ENCODE peak calls at places on chromosomes 16 and 17, in ten cellular contexts. One of them, this sample, is unnamed.
A peak's percentile ranks its signal among the peaks of the same experiment; 100 is the strongest.

GRCh38 chr17:4162775-4163498 is 19.9 kb downstream of the CYB5D2 start:
- DNase-seq in PC-3: no peak
- DNase-seq in SK-N-SH: no peak
- DNase-seq in pancreas: no peak
- DNase-seq in neural crest cell: no peak
- DNase-seq in AG10803: no peak
- DNase-seq in cardiac muscle cell: peak; percentile 73
- DNase-seq in H9: no peak
- DNase-seq in Calu3: no peak
- DNase-seq in lower leg skin: no peak
- DNase-seq in this sample: peak; percentile 97

GRCh38 chr17:61219460-61219859 is 180.2 kb upstream of the TBX2 start:
- DNase-seq in PC-3: no peak
- DNase-seq in SK-N-SH: peak; percentile 39
- DNase-seq in pancreas: no peak
- DNase-seq in neural crest cell: no peak
- DNase-seq in AG10803: peak; percentile 80
- DNase-seq in cardiac muscle cell: peak; percentile 82
- DNase-seq in H9: no peak
- DNase-seq in Calu3: no peak
- DNase-seq in lower leg skin: no peak
- DNase-seq in this sample: peak; percentile 88

GRCh38 chr16:87196229-87196628 is 121.0 kb downstream of the C16orf95 start:
- DNase-seq in PC-3: no peak
- DNase-seq in SK-N-SH: no peak
- DNase-seq in pancreas: no peak
- DNase-seq in neural crest cell: no peak
- DNase-seq in AG10803: no peak
- DNase-seq in cardiac muscle cell: no peak
- DNase-seq in H9: no peak
- DNase-seq in Calu3: no peak
- DNase-seq in lower leg skin: no peak
- DNase-seq in this sample: no peak

GRCh38 chr16:8677481-8677880 is 3.1 kb downstream of the ABAT start:
- DNase-seq in PC-3: peak; percentile 70
- DNase-seq in SK-N-SH: no peak
- DNase-seq in pancreas: no peak
- DNase-seq in neural crest cell: no peak
- DNase-seq in AG10803: peak; percentile 29
- DNase-seq in cardiac muscle cell: no peak
- DNase-seq in H9: no peak
- DNase-seq in Calu3: no peak
- DNase-seq in lower leg skin: no peak
- DNase-seq in this sample: no peak

GRCh38 chr16:70520612-70521297 is 2.6 kb downstream of the COG4 start:
- DNase-seq in PC-3: peak; percentile 64
- DNase-seq in SK-N-SH: no peak
- DNase-seq in pancreas: no peak
- DNase-seq in neural crest cell: no peak
- DNase-seq in AG10803: peak; percentile 67
- DNase-seq in cardiac muscle cell: no peak
- DNase-seq in H9: no peak
- DNase-seq in Calu3: no peak
- DNase-seq in lower leg skin: no peak
- DNase-seq in this sample: peak; percentile 76

GRCh38 chr17:50871369-50871768 is 5.2 kb upstream of the TOB1 start:
- DNase-seq in PC-3: no peak
- DNase-seq in SK-N-SH: no peak
- DNase-seq in pancreas: no peak
- DNase-seq in neural crest cell: no peak
- DNase-seq in AG10803: no peak
- DNase-seq in cardiac muscle cell: no peak
- DNase-seq in H9: peak; percentile 3
- DNase-seq in Calu3: no peak
- DNase-seq in lower leg skin: no peak
- DNase-seq in this sample: no peak

GRCh38 chr16:60907645-60908044 is 1128.6 kb downstream of the CDH8 start:
- DNase-seq in PC-3: no peak
- DNase-seq in SK-N-SH: no peak
- DNase-seq in pancreas: no peak
- DNase-seq in neural crest cell: no peak
- DNase-seq in AG10803: peak; percentile 3
- DNase-seq in cardiac muscle cell: no peak
- DNase-seq in H9: no peak
- DNase-seq in Calu3: no peak
- DNase-seq in lower leg skin: no peak
- DNase-seq in this sample: no peak

GRCh38 chr17:81114694-81115093 is 50.6 kb upstream of the PVALEF start:
- DNase-seq in PC-3: no peak
- DNase-seq in SK-N-SH: no peak
- DNase-seq in pancreas: no peak
- DNase-seq in neural crest cell: no peak
- DNase-seq in AG10803: no peak
- DNase-seq in cardiac muscle cell: no peak
- DNase-seq in H9: no peak
- DNase-seq in Calu3: no peak
- DNase-seq in lower leg skin: no peak
- DNase-seq in this sample: no peak

GRCh38 chr16:57264950-57265371 is 19.5 kb downstream of the PLLP start:
- DNase-seq in PC-3: no peak
- DNase-seq in SK-N-SH: peak; percentile 4
- DNase-seq in pancreas: peak; percentile 95
- DNase-seq in neural crest cell: no peak
- DNase-seq in AG10803: no peak
- DNase-seq in cardiac muscle cell: no peak
- DNase-seq in H9: no peak
- DNase-seq in Calu3: peak; percentile 52
- DNase-seq in lower leg skin: peak; percentile 38
- DNase-seq in this sample: no peak

GRCh38 chr17:1972429-1973160 is 52.5 kb downstream of the RTN4RL1 start:
- DNase-seq in PC-3: no peak
- DNase-seq in SK-N-SH: no peak
- DNase-seq in pancreas: no peak
- DNase-seq in neural crest cell: peak; percentile 28
- DNase-seq in AG10803: no peak
- DNase-seq in cardiac muscle cell: no peak
- DNase-seq in H9: no peak
- DNase-seq in Calu3: no peak
- DNase-seq in lower leg skin: no peak
- DNase-seq in this sample: peak; percentile 6

GRCh38 chr16:87384162-87384999 is 805 bp upstream of the FBXO31 start:
- DNase-seq in PC-3: no peak
- DNase-seq in SK-N-SH: peak; percentile 82
- DNase-seq in pancreas: peak; percentile 89
- DNase-seq in neural crest cell: no peak
- DNase-seq in AG10803: no peak
- DNase-seq in cardiac muscle cell: peak; percentile 77
- DNase-seq in H9: peak; percentile 73
- DNase-seq in Calu3: peak; percentile 65
- DNase-seq in lower leg skin: no peak
- DNase-seq in this sample: no peak

GRCh38 chr16:10824111-10824893 is 5.7 kb upstream of the TVP23A start:
- DNase-seq in PC-3: peak; percentile 19
- DNase-seq in SK-N-SH: no peak
- DNase-seq in pancreas: peak; percentile 96
- DNase-seq in neural crest cell: no peak
- DNase-seq in AG10803: no peak
- DNase-seq in cardiac muscle cell: no peak
- DNase-seq in H9: no peak
- DNase-seq in Calu3: peak; percentile 53
- DNase-seq in lower leg skin: no peak
- DNase-seq in this sample: no peak

GRCh38 chr16:67053767-67054334 is 24.9 kb downstream of the CBFB start:
- DNase-seq in PC-3: peak; percentile 1
- DNase-seq in SK-N-SH: no peak
- DNase-seq in pancreas: no peak
- DNase-seq in neural crest cell: no peak
- DNase-seq in AG10803: no peak
- DNase-seq in cardiac muscle cell: no peak
- DNase-seq in H9: no peak
- DNase-seq in Calu3: no peak
- DNase-seq in lower leg skin: no peak
- DNase-seq in this sample: no peak

DNA sequence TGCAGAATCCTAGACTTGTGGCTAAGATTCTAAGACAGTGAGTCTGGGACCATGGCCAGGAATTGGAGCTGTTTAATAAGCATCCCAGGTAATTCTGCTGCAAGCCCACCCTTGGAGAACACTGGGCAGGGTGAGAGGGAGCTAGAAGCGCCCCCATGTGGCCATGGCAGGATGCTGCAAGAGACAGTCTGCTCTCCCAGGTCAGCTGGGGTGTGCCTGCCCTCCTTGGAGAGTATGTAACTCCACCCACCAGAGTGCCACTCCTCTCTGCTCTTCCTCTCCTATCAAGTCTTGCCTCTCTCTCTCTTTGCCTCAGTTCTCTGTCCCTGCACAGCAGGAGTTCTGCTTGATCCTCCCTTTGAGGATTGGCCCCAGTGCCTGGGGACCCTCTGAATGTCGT is 14.9 kb downstream of the RCVRN start:
- DNase-seq in PC-3: peak; percentile 51
- DNase-seq in SK-N-SH: peak; percentile 35
- DNase-seq in pancreas: no peak
- DNase-seq in neural crest cell: peak; percentile 21
- DNase-seq in AG10803: no peak
- DNase-seq in cardiac muscle cell: peak; percentile 74
- DNase-seq in H9: peak; percentile 95
- DNase-seq in Calu3: peak; percentile 37
- DNase-seq in lower leg skin: no peak
- DNase-seq in this sample: peak; percentile 57
- TF ChIP-seq CTCF in PC-3: peak; percentile 75
- TF ChIP-seq CTCF in SK-N-SH: peak; percentile 49
- TF ChIP-seq CTCF in pancreas: no peak
- TF ChIP-seq CTCF in neural crest cell: peak; percentile 61
- TF ChIP-seq CTCF in AG10803: peak; percentile 62
- TF ChIP-seq CTCF in cardiac muscle cell: peak; percentile 91
- TF ChIP-seq CTCF in H9: peak; percentile 95
- TF ChIP-seq CTCF in Calu3: no peak
- TF ChIP-seq CTCF in lower leg skin: no peak
- TF ChIP-seq CTCF in this sample: peak; percentile 85

GRCh38 chr17:75774988-75775668 is 9.5 kb upstream of the UNK start:
- DNase-seq in PC-3: peak; percentile 72
- DNase-seq in SK-N-SH: peak; percentile 33
- DNase-seq in pancreas: no peak
- DNase-seq in neural crest cell: no peak
- DNase-seq in AG10803: peak; percentile 33
- DNase-seq in cardiac muscle cell: no peak
- DNase-seq in H9: peak; percentile 82
- DNase-seq in Calu3: no peak
- DNase-seq in lower leg skin: peak; percentile 20
- DNase-seq in this sample: no peak

GRCh38 chr17:75771334-75772281 is 6.6 kb upstream of the GALK1 start:
- DNase-seq in PC-3: peak; percentile 59
- DNase-seq in SK-N-SH: no peak
- DNase-seq in pancreas: no peak
- DNase-seq in neural crest cell: no peak
- DNase-seq in AG10803: no peak
- DNase-seq in cardiac muscle cell: no peak
- DNase-seq in H9: peak; percentile 32
- DNase-seq in Calu3: no peak
- DNase-seq in lower leg skin: no peak
- DNase-seq in this sample: no peak

GRCh38 chr17:75774471-75774987 is 9.5 kb upstream of the GALK1 start:
- DNase-seq in PC-3: no peak
- DNase-seq in SK-N-SH: peak; percentile 34
- DNase-seq in pancreas: no peak
- DNase-seq in neural crest cell: no peak
- DNase-seq in AG10803: no peak
- DNase-seq in cardiac muscle cell: no peak
- DNase-seq in H9: no peak
- DNase-seq in Calu3: no peak
- DNase-seq in lower leg skin: no peak
- DNase-seq in this sample: no peak

GRCh38 chr17:75773808-75774470 is 8.9 kb upstream of the GALK1 start:
- DNase-seq in PC-3: no peak
- DNase-seq in SK-N-SH: peak; percentile 30
- DNase-seq in pancreas: peak; percentile 75
- DNase-seq in neural crest cell: no peak
- DNase-seq in AG10803: no peak
- DNase-seq in cardiac muscle cell: no peak
- DNase-seq in H9: peak; percentile 88
- DNase-seq in Calu3: no peak
- DNase-seq in lower leg skin: no peak
- DNase-seq in this sample: no peak

GRCh38 chr17:75773121-75773807 is 8.3 kb upstream of the GALK1 start:
- DNase-seq in PC-3: no peak
- DNase-seq in SK-N-SH: peak; percentile 27
- DNase-seq in pancreas: peak; percentile 64
- DNase-seq in neural crest cell: no peak
- DNase-seq in AG10803: no peak
- DNase-seq in cardiac muscle cell: no peak
- DNase-seq in H9: peak; percentile 49
- DNase-seq in Calu3: no peak
- DNase-seq in lower leg skin: no peak
- DNase-seq in this sample: no peak
- TF ChIP-seq CTCF in PC-3: no peak
- TF ChIP-seq CTCF in SK-N-SH: peak; percentile 24
- TF ChIP-seq CTCF in pancreas: no peak
- TF ChIP-seq CTCF in neural crest cell: no peak
- TF ChIP-seq CTCF in AG10803: no peak
- TF ChIP-seq CTCF in cardiac muscle cell: no peak
- TF ChIP-seq CTCF in H9: no peak
- TF ChIP-seq CTCF in Calu3: no peak
- TF ChIP-seq CTCF in lower leg skin: no peak
- TF ChIP-seq CTCF in this sample: no peak

DNA sequence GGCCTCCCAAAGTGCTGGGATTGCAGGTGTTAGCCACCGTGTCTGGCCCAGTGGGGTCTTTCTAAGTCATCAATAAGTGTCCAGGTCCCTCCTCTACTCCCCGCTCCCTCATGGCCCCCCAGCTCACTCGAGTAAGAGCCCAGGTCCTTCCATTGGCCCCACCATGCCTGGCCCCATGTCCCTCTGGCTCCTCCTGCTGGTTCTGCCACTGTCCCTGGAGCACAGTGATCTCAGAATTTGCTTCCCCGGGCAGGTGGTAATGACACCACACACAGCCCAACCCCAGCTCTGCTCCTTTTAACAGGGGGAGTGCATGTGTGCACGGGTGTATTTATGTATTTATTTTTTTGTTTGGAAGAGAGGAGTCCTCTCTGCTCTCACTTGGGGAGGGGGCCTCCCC is 19.6 kb downstream of the MGAT5B start:
- DNase-seq in PC-3: peak; percentile 27
- DNase-seq in SK-N-SH: no peak
- DNase-seq in pancreas: no peak
- DNase-seq in neural crest cell: no peak
- DNase-seq in AG10803: no peak
- DNase-seq in cardiac muscle cell: no peak
- DNase-seq in H9: peak; percentile 64
- DNase-seq in Calu3: no peak
- DNase-seq in lower leg skin: no peak
- DNase-seq in this sample: no peak
- TF ChIP-seq CTCF in PC-3: peak; percentile 55
- TF ChIP-seq CTCF in SK-N-SH: peak; percentile 26
- TF ChIP-seq CTCF in pancreas: no peak
- TF ChIP-seq CTCF in neural crest cell: no peak
- TF ChIP-seq CTCF in AG10803: peak; percentile 21
- TF ChIP-seq CTCF in cardiac muscle cell: peak; percentile 20
- TF ChIP-seq CTCF in H9: peak; percentile 50
- TF ChIP-seq CTCF in Calu3: no peak
- TF ChIP-seq CTCF in lower leg skin: no peak
- TF ChIP-seq CTCF in this sample: peak; percentile 16

DNA sequence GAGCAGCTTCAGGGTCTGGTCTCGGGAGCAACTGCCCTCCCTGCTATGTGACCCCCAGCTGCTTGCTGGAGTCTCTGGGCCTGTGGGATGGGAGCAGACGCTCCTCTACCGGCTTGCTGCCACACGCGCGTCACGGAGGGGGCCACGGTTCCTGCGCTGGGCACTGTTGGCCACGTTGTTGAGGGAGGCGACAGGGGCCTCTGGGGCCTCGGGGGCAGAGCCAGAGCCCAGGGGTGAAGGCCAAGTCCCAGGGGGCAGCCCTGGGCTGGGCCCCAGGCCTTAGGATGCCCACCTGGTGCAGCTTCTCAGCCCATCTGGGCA is 56.6 kb downstream of the ZFPM1 start:
- DNase-seq in PC-3: no peak
- DNase-seq in SK-N-SH: no peak
- DNase-seq in pancreas: no peak
- DNase-seq in neural crest cell: no peak
- DNase-seq in AG10803: no peak
- DNase-seq in cardiac muscle cell: no peak
- DNase-seq in H9: no peak
- DNase-seq in Calu3: no peak
- DNase-seq in lower leg skin: no peak
- DNase-seq in this sample: no peak
- TF ChIP-seq CTCF in PC-3: no peak
- TF ChIP-seq CTCF in SK-N-SH: no peak
- TF ChIP-seq CTCF in pancreas: no peak
- TF ChIP-seq CTCF in neural crest cell: no peak
- TF ChIP-seq CTCF in AG10803: no peak
- TF ChIP-seq CTCF in cardiac muscle cell: no peak
- TF ChIP-seq CTCF in H9: no peak
- TF ChIP-seq CTCF in Calu3: no peak
- TF ChIP-seq CTCF in lower leg skin: no peak
- TF ChIP-seq CTCF in this sample: no peak